ENCODE peak calls at places on chromosomes 6 and 20, in five cellular contexts. G is sigmoid colon, U is lower leg skin, T is colonic mucosa, Y is spleen. L is an unnamed sample.

GRCh38 chr6:36692220-36692619 is 5.4 kb upstream of the RAB44 start:
- DNase-seq in G (peak), U (no peak), T (no peak), Y (peak), L (no peak)

GRCh38 chr6:82904860-82905259 is 160.8 kb downstream of the UBE3D start:
- DNase-seq in G (no peak), U (no peak), T (no peak), Y (no peak), L (no peak)

GRCh38 chr20:1001116-1001515 is 995 bp downstream of the RSPO4 start:
- DNase-seq in G (peak), U (no peak), T (no peak), Y (no peak), L (no peak)

GRCh38 chr6:105359419-105360366 is 43.2 kb downstream of the PREP start:
- DNase-seq in G (no peak), U (no peak), T (no peak), Y (no peak), L (peak)

GRCh38 chr6:108635505-108636226 is 74.9 kb downstream of the FOXO3 start:
- DNase-seq in G (no peak), U (no peak), T (no peak), Y (peak), L (no peak)

GRCh38 chr6:137602311-137602710 is 108.1 kb upstream of the OLIG3 start:
- DNase-seq in G (no peak), U (no peak), T (no peak), Y (no peak), L (no peak)

GRCh38 chr6:44315506-44315905 is 2.4 kb upstream of the AARS2 start:
- DNase-seq in G (no peak), U (no peak), T (no peak), Y (no peak), L (no peak)

GRCh38 chr6:37671061-37671460 is 26.6 kb downstream of the MDGA1 start:
- DNase-seq in G (no peak), U (no peak), T (no peak), Y (no peak), L (no peak)

GRCh38 chr6:88047510-88048150 is at the start of gene SPACA1:
- DNase-seq in G (no peak), U (no peak), T (no peak), Y (peak), L (no peak)

GRCh38 chr6:29474996-29475395 is 12.8 kb downstream of the MAS1L start:
- DNase-seq in G (no peak), U (no peak), T (no peak), Y (no peak), L (no peak)

DNA sequence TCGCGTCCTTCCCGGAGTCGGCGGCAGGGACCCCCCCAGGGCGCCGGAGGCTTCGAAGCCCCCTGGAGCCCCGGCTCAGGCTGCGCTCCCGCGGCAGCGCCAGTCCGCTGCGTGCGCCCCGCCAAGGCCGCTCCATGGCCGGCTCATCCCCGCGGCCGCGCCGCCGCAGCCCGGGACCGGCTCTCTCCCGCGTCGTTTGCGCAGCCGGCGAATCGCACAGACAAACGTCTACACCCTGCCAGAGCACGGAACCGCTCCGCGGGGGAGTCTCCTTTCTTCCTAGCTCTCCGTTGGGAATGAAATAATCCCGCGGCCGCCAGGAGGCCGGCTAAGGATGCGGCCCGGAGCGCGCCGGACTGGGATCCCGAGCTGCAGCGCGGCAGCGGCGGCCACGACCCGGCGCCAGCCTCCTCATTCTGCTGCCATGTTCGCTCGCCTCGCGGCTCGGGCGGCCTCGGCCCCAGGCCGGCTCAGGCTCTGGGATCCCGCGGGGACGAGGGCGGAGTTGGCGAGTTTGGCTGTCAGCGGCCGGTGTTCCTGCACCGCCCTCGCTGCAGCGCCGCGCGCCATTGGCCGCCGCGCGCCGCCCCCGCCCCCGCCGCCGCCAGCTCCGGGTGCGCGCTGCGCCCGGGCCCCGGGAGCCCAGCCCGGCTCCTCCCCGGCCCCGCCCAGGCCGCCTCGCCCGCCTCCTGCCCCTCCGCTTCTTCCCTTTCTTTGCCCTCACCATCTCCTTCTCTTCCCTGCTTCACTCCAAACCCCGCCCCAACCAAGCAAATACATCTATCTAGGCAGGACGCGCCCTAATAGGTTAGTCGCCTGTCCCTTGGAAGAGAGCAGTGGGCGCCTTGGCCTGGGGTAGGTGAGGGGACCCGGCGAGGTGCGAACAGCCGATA is at the start of gene GFOD1:
- DNase-seq in G (peak), U (peak), T (peak), Y (peak), L (peak)
- TF ChIP-seq CTCF in G (peak), U (no peak), T (no peak), Y (peak), L (peak)

GRCh38 chr20:58864346-58864745 is 11.8 kb downstream of the GNAS start:
- DNase-seq in G (no peak), U (no peak), T (no peak), Y (no peak), L (no peak)
- TF ChIP-seq CTCF in G (no peak), U (no peak), T (no peak), Y (no peak), L (peak)

GRCh38 chr6:140980265-140980887 is 1152.3 kb upstream of the GJE1 start:
- DNase-seq in G (no peak), U (no peak), T (no peak), Y (no peak), L (peak)
- TF ChIP-seq CTCF in G (no peak), U (no peak), T (no peak), Y (no peak), L (peak)

GRCh38 chr6:46469021-46469420 is 22.2 kb downstream of the RCAN2 start:
- DNase-seq in G (no peak), U (no peak), T (no peak), Y (no peak), L (no peak)
- TF ChIP-seq CTCF in G (no peak), U (no peak), T (no peak), Y (no peak), L (no peak)

DNA sequence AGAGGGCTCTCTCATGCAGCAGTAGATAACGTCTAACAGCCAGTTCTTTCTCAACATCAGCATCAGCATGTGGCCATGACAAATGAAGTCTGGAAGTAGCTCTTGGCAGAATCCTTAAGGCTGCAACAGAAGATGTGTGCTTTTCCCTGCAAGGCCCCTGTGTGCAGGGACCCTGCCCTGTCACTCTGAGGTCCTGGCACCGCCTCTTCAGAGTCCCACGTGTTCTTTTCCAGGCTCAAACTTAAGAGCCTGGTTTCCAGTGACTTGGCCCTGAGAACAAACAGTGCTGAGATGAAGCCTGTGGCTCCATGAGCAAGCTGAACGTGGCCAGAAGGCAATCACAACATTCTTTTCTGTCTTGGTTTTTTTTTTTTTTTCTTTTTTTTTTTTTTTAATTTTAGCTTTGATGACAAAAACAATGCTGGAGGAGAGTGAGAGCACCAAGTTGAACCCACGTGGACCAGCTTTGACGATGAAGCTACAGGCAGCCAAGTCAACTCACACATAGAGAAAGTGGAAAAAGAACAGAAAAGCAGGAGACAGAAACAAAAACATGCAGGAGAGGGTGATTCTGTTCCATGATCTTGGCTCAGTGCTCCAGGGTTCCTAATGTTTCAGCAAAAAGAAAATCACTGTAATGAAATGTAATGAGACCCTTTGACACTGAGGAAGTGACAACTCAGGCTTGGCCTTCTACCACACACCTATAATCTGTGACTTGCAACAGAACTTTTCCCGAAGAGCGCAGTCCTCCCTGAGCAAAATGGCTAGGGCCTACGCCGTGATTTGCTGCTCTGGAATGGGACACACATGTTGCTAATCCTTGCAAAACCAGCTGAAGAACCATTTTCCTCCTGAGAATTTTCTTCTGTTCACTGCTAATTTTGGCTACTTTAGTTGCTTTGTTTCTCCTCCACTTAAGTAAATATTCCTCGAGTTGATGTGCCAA is 86.1 kb downstream of the FOXC1 start:
- DNase-seq in G (no peak), U (no peak), T (no peak), Y (no peak), L (no peak)
- TF ChIP-seq CTCF in G (no peak), U (no peak), T (no peak), Y (no peak), L (no peak)

DNA sequence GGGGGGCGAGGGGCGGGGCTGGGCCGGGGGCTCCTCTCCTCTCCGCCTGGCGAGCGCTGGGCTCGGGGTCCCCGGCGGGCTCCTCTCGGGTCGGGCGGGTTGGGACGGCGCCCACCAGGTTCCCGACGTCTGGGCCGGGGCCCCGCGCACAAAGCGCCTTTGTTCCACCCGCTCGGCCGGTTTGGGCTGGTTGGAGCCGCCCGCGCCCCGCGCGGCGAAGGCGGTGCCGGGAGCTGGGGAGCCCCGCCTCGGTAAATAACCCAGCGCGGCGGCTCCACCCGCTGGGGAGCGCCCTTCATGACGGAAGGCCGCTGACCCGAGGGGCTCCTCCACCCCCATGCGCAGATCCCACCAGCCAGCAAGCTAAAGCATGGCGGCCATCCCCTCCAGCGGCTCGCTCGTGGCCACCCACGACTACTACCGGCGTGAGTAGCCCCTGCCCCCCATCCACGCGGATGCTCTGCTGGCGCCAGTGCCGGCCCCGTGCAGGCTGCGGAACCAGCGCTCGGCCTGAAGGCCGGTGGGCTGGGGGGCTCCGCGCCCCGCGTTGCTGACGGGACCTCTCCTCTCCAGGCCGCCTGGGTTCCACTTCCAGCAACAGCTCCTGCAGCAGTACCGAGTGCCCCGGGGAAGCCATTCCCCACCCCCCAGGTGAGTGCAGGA is 505 bp downstream of the PPDPF start:
- DNase-seq in G (peak), U (peak), T (peak), Y (peak), L (no peak)
- TF ChIP-seq CTCF in G (no peak), U (no peak), T (no peak), Y (no peak), L (no peak)

L was measured in epithelial cell of proximal tubule.